ENCODE peak calls at places on chromosomes 13 and 19, in eight cellular contexts. X is ovary; L is fibroblast of lung; U is heart right ventricle; Y is IMR-90; S is testis; O is esophagus squamous epithelium; T is CD8-positive, alpha-beta T cell. Q is an unnamed sample.

GRCh38 chr19:33393286-33394005 is 19.9 kb downstream of the CEBPG start:
- DNase-seq in X (no peak), L (no peak), U (no peak), Y (no peak), S (no peak), O (no peak), T (no peak), Q (no peak)

GRCh38 chr13:95858286-95859075 is 181.5 kb downstream of the DNAJC3 start:
- DNase-seq in X (no peak), L (peak; percentile 57), U (no peak), Y (peak; percentile 55), S (no peak), O (no peak), T (no peak), Q (no peak)

GRCh38 chr13:31374682-31375081 is 174.9 kb downstream of the B3GLCT start:
- DNase-seq in X (no peak), L (no peak), U (no peak), Y (no peak), S (no peak), O (no peak), T (no peak), Q (no peak)

GRCh38 chr19:45172173-45172572 is 5.9 kb downstream of the TRAPPC6A start:
- DNase-seq in X (no peak), L (no peak), U (no peak), Y (no peak), S (no peak), O (no peak), T (no peak), Q (no peak)

GRCh38 chr19:18340990-18341868 is 831 bp downstream of the PGPEP1 start:
- DNase-seq in X (peak; percentile 63), L (peak; percentile 48), U (peak; percentile 58), Y (peak; percentile 42), S (peak; percentile 54), O (no peak), T (peak; percentile 65), Q (peak; percentile 78)

GRCh38 chr13:90640976-90641375 is 706.5 kb upstream of the MIR17HG start:
- DNase-seq in X (no peak), L (peak; percentile 70), U (no peak), Y (no peak), S (no peak), O (no peak), T (no peak), Q (no peak)

GRCh38 chr13:50106559-50106958 is 91.3 kb downstream of the KCNRG start:
- DNase-seq in X (no peak), L (no peak), U (no peak), Y (no peak), S (no peak), O (no peak), T (no peak), Q (no peak)

GRCh38 chr13:24458736-24459135 is 53.8 kb downstream of the PARP4 start:
- DNase-seq in X (no peak), L (no peak), U (no peak), Y (no peak), S (no peak), O (no peak), T (no peak), Q (no peak)

GRCh38 chr13:101869553-101869952 is 417.1 kb downstream of the ITGBL1 start:
- DNase-seq in X (no peak), L (peak; percentile 6), U (no peak), Y (peak; percentile 3), S (no peak), O (no peak), T (no peak), Q (no peak)

GRCh38 chr19:56705939-56706338 is 34.4 kb upstream of the ZNF835 start:
- DNase-seq in X (no peak), L (no peak), U (no peak), Y (no peak), S (no peak), O (no peak), T (no peak), Q (no peak)

GRCh38 chr19:54517483-54517882 is 14.9 kb downstream of the LAIR2 start:
- DNase-seq in X (no peak), L (peak; percentile 27), U (peak; percentile 46), Y (peak; percentile 2), S (peak; percentile 58), O (no peak), T (peak; percentile 25), Q (peak; percentile 37)

GRCh38 chr19:7722231-7722651 is 9.7 kb downstream of the CLEC4G start:
- DNase-seq in X (no peak), L (no peak), U (no peak), Y (no peak), S (no peak), O (no peak), T (no peak), Q (no peak)

DNA sequence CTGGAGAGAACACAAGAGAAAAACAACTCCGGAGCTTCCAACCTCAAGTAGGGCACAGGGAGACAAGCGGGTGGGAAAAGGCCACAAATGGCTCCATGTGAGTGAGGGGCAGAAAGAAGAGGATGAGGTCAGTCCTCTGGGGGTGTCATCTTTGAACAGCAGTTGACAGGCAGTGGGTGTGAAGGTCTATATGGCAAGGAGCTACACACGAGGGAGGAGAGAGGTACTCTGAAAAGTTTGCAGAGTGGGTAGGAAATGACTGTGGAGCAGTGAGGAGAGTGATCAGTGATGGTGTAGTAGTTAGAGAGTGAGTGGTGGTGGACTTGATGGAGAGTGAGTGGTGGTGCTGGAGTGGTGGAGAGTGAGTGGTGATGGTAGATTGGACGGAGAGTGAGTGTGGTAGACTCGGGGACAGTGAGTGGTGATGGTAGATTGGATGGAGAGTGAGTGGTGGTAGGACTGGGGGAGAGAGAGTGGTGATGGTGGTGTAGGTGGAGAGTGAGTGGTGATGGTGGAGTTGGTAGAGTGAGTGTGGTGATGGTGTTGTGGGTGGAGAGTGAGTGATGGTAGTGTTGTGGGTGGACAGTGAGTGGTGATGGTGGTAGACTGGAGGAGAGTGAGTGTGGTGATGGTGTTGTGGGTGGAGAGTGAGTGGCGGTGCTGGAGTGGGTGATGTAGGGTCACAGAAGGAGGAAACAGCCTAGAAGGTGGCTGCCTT is 4.0 kb downstream of the TFDP1 start:
- DNase-seq in X (no peak), L (no peak), U (no peak), Y (no peak), S (peak; percentile 7), O (no peak), T (no peak), Q (no peak)
- H3K36me3 ChIP-seq in X (no peaks in the 10 kb centered on the region), L (peaks cover 22% of the 10 kb centered on the region), U (no peaks in the 10 kb centered on the region), Y (peaks cover 37% of the 10 kb centered on the region), S (no peaks in the 10 kb centered on the region), O (peaks cover 60% of the 10 kb centered on the region), T (peaks cover 5% of the 10 kb centered on the region), Q (no peaks in the 10 kb centered on the region)

DNA sequence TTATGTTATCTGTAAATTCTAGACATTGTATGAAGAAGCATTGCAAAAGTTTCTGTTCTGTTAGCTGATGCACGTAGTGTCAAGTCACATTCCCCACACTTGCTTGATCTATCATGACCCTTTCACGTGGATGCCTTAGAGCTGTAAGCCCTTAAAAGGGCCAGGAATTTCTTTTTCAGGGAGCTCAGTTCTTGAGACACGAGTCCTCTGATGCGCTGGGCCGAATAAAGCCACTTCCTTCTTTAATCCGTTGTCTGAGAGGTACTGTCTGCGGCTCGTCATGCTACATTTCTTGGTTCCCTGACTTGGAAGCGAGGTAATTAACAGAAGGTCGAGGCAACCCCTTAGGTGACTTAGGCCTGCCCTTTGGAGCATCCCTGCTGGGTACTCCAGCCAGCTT is 5.8 kb downstream of the ZNF816 start:
- DNase-seq in X (no peak), L (no peak), U (no peak), Y (no peak), S (no peak), O (no peak), T (no peak), Q (no peak)
- H3K36me3 ChIP-seq in X (no peaks in the 10 kb centered on the region), L (no peaks in the 10 kb centered on the region), U (no peaks in the 10 kb centered on the region), Y (peaks cover 30% of the 10 kb centered on the region), S (peaks cover 5% of the 10 kb centered on the region), O (peaks cover 82% of the 10 kb centered on the region), T (peaks cover 57% of the 10 kb centered on the region), Q (peaks cover 75% of the 10 kb centered on the region)

GRCh38 chr19:52336117-52336811 is at the start of gene ZNF610:
- DNase-seq in X (peak; percentile 94), L (peak; percentile 83), U (peak; percentile 94), Y (peak; percentile 88), S (peak; percentile 94), O (peak; percentile 28), T (peak; percentile 77), Q (peak; percentile 89)
- H3K36me3 ChIP-seq in X (no peaks in the 10 kb centered on the region), L (no peaks in the 10 kb centered on the region), U (no peaks in the 10 kb centered on the region), Y (peaks cover 3% of the 10 kb centered on the region), S (no peaks in the 10 kb centered on the region), O (peaks cover 7% of the 10 kb centered on the region), T (no peaks in the 10 kb centered on the region), Q (no peaks in the 10 kb centered on the region)

GRCh38 chr13:97971519-97971918 is 18.0 kb downstream of the IPO5 start:
- DNase-seq in X (no peak), L (no peak), U (no peak), Y (no peak), S (no peak), O (no peak), T (no peak), Q (no peak)

GRCh38 chr13:97967948-97968347 is 14.5 kb downstream of the IPO5 start:
- DNase-seq in X (peak; percentile 47), L (peak; percentile 63), U (no peak), Y (no peak), S (peak; percentile 93), O (no peak), T (no peak), Q (no peak)

GRCh38 chr13:97962887-97963286 is 9.4 kb downstream of the IPO5 start:
- DNase-seq in X (no peak), L (no peak), U (no peak), Y (no peak), S (no peak), O (no peak), T (no peak), Q (no peak)

GRCh38 chr13:97967226-97967625 is 13.8 kb downstream of the IPO5 start:
- DNase-seq in X (no peak), L (no peak), U (no peak), Y (no peak), S (no peak), O (no peak), T (no peak), Q (no peak)
- H3K36me3 ChIP-seq in X (no peaks in the 10 kb centered on the region), L (no peaks in the 10 kb centered on the region), U (no peaks in the 10 kb centered on the region), Y (no peaks in the 10 kb centered on the region), S (no peaks in the 10 kb centered on the region), O (no peaks in the 10 kb centered on the region), T (no peaks in the 10 kb centered on the region), Q (no peaks in the 10 kb centered on the region)

Q was measured in transverse colon.